ENCODE peak calls at places on chromosome 18, in eight cellular contexts. V, Q, L, T, W, K, C and Y are unnamed samples.

GRCh38 chr18:5297582-5297981 is 2.1 kb upstream of the ZBTB14 start:
- DNase-seq in W (no peak), Q (no peak), L (no peak), T (no peak), V (peak), K (no peak), C (no peak), Y (no peak)

GRCh38 chr18:34023471-34023870 is 201.2 kb downstream of the NOL4 start:
- DNase-seq in C (peak), Q (no peak), K (no peak), W (no peak), T (no peak), L (no peak), V (no peak), Y (no peak)

GRCh38 chr18:27771571-27771970 is 405.4 kb downstream of the CDH2 start:
- DNase-seq in C (no peak), Q (no peak), K (no peak), T (no peak), V (no peak), L (no peak), W (no peak), Y (no peak)

GRCh38 chr18:75173758-75174157 is 35.2 kb downstream of the PTGR3 start:
- DNase-seq in K (no peak), Q (no peak), L (no peak), C (no peak), V (no peak), T (no peak), W (no peak), Y (no peak)

GRCh38 chr18:666177-666576 is 8.7 kb downstream of the TYMS start:
- DNase-seq in W (no peak), K (no peak), T (no peak), L (peak), C (no peak), Q (no peak), V (no peak), Y (no peak)

GRCh38 chr18:79529296-79529695 is 133.6 kb downstream of the NFATC1 start:
- DNase-seq in C (no peak), Q (peak), W (no peak), K (peak), V (no peak), T (peak), L (no peak), Y (no peak)

GRCh38 chr18:73563345-73563744 is 584.3 kb downstream of the FBXO15 start:
- DNase-seq in W (no peak), Q (no peak), K (no peak), T (no peak), L (no peak), C (no peak), V (no peak), Y (no peak)

GRCh38 chr18:73739098-73739497 is 408.5 kb downstream of the FBXO15 start:
- DNase-seq in L (no peak), Q (no peak), V (no peak), T (no peak), W (no peak), K (no peak), C (no peak), Y (no peak)

GRCh38 chr18:74522635-74523548 is 11.4 kb upstream of the CNDP1 start:
- DNase-seq in L (no peak), C (no peak), V (no peak), T (peak), Q (peak), K (peak), W (no peak), Y (no peak)

GRCh38 chr18:72823345-72823744 is 44.4 kb downstream of the NETO1 start:
- DNase-seq in K (no peak), Q (no peak), T (no peak), C (no peak), L (no peak), W (no peak), V (no peak), Y (no peak)

GRCh38 chr18:69408522-69408921 is 7.8 kb downstream of the DOK6 start:
- DNase-seq in L (no peak), C (no peak), K (no peak), T (no peak), Q (no peak), W (no peak), V (no peak), Y (no peak)

GRCh38 chr18:11320981-11321380 is 171.6 kb upstream of the PIEZO2 start:
- DNase-seq in T (no peak), C (no peak), W (no peak), L (no peak), V (no peak), K (no peak), Q (no peak), Y (no peak)

GRCh38 chr18:68391801-68392200 is 323.1 kb downstream of the TMX3 start:
- DNase-seq in W (no peak), Q (no peak), K (no peak), T (no peak), C (no peak), V (no peak), L (no peak), Y (no peak)

GRCh38 chr18:7590800-7591560 is 23.9 kb downstream of the PTPRM start:
- DNase-seq in L (no peak), C (no peak), V (no peak), Q (no peak), W (no peak), K (no peak), T (no peak), Y (no peak)

GRCh38 chr18:21833619-21834300 is 93.2 kb downstream of the MIB1 start:
- DNase-seq in Q (no peak), C (no peak), L (no peak), W (no peak), V (no peak), K (no peak), T (no peak), Y (no peak)

GRCh38 chr18:44826418-44827259 is 146.0 kb downstream of the SETBP1 start:
- DNase-seq in W (peak), K (peak), L (no peak), T (peak), Q (no peak), C (no peak), V (no peak), Y (no peak)

GRCh38 chr18:58476022-58476421 is 152.9 kb downstream of the ALPK2 start:
- DNase-seq in C (no peak), W (no peak), V (no peak), T (no peak), K (no peak), L (no peak), Q (no peak), Y (no peak)

GRCh38 chr18:78416853-78417252 is 562.8 kb upstream of the SALL3 start:
- DNase-seq in V (no peak), K (no peak), C (no peak), T (no peak), W (no peak), L (no peak), Q (no peak), Y (no peak)

GRCh38 chr18:24928479-24928878 is 423.5 kb downstream of the ZNF521 start:
- DNase-seq in C (no peak), Q (no peak), K (no peak), V (no peak), T (no peak), L (no peak), W (no peak), Y (no peak)

GRCh38 chr18:11324956-11325873 is 175.8 kb upstream of the PIEZO2 start:
- DNase-seq in C (no peak), W (no peak), K (no peak), L (no peak), T (no peak), Q (no peak), V (peak), Y (peak)

GRCh38 chr18:22974707-22975106 is 41.6 kb downstream of the RBBP8 start:
- DNase-seq in L (no peak), K (no peak), C (no peak), T (no peak), Q (no peak), W (no peak), V (no peak), Y (no peak)
- TF ChIP-seq POLR2A in L (no peak), K (no peak), C (no peak), T (no peak), Q (no peak), W (no peak), V (no peak), Y (no peak)

GRCh38 chr18:12722731-12723130 is 19.9 kb downstream of the PSMG2 start:
- DNase-seq in T (no peak), K (no peak), V (no peak), W (no peak), C (no peak), L (no peak), Q (no peak), Y (no peak)

GRCh38 chr18:12721495-12722275 is 18.8 kb downstream of the PSMG2 start:
- DNase-seq in L (no peak), W (no peak), K (no peak), V (no peak), C (no peak), T (no peak), Q (no peak), Y (no peak)

GRCh38 chr18:12726774-12727550 is 24.1 kb downstream of the PSMG2 start:
- DNase-seq in T (no peak), C (peak), W (no peak), Q (no peak), L (peak), K (no peak), V (peak), Y (no peak)
- TF ChIP-seq POLR2AphosphoS5 in T (peak), C (no peak), W (no peak), Q (no peak), L (no peak), K (no peak), V (no peak), Y (no peak)

GRCh38 chr18:61893971-61894750 is 1.4 kb upstream of the RNF152 start:
- DNase-seq in W (peak), V (peak), K (peak), L (peak), T (peak), Q (peak), C (peak), Y (peak)
- TF ChIP-seq POLR2A in W (no peak), V (no peak), K (no peak), L (no peak), T (peak), Q (no peak), C (no peak), Y (no peak)

GRCh38 chr18:10279476-10279875 is 175.0 kb upstream of the APCDD1 start:
- DNase-seq in K (no peak), V (no peak), T (no peak), C (no peak), Q (no peak), W (no peak), L (no peak), Y (no peak)
- TF ChIP-seq POLR2AphosphoS5 in K (no peak), V (no peak), T (no peak), C (no peak), Q (no peak), W (no peak), L (no peak), Y (no peak)